ENCODE peak calls at places on chromosomes 11 and 22, in four cellular contexts. X is neural crest cell, I is mucosa of descending colon, D is progenitor cell of endocrine pancreas. H is an unnamed sample.

GRCh38 chr22:47448231-47449035 is 686.0 kb downstream of the TBC1D22A start:
- DNase-seq in D (no peak), I (no peak), X (no peak), H (no peak)

GRCh38 chr11:69361466-69361865 is 67.5 kb downstream of the MYEOV start:
- DNase-seq in X (no peak), D (peak; percentile 6), I (no peak), H (no peak)

GRCh38 chr11:116333193-116333592 is 439.6 kb downstream of the BUD13 start:
- DNase-seq in D (no peak), I (no peak), X (no peak), H (no peak)

GRCh38 chr11:96012086-96012824 is 88.3 kb upstream of the MTMR2 start:
- DNase-seq in X (peak; percentile 23), D (no peak), I (no peak), H (peak; percentile 25)

GRCh38 chr22:31911565-31912401 is 32.6 kb upstream of the YWHAH start:
- DNase-seq in X (no peak), I (no peak), D (no peak), H (no peak)

GRCh38 chr11:83773950-83774880 is 488.0 kb upstream of the CCDC90B start:
- DNase-seq in I (no peak), D (no peak), X (no peak), H (no peak)

GRCh38 chr11:97389270-97389669 is 999.5 kb downstream of the JRKL start:
- DNase-seq in I (no peak), X (no peak), D (no peak), H (no peak)

GRCh38 chr11:117584056-117584830 is 212.8 kb downstream of the DSCAML1 start:
- DNase-seq in X (no peak), I (no peak), D (no peak), H (no peak)

GRCh38 chr11:100780470-100780869 is 93.4 kb downstream of the ARHGAP42 start:
- DNase-seq in X (no peak), I (no peak), D (no peak), H (no peak)

GRCh38 chr11:64719406-64719805 is 3.6 kb downstream of the NRXN2 start:
- DNase-seq in I (no peak), X (no peak), D (no peak), H (no peak)

GRCh38 chr11:75562836-75563484 is 907 bp downstream of the SERPINH1 start:
- DNase-seq in X (peak; percentile 64), I (peak; percentile 61), D (no peak), H (no peak)

GRCh38 chr11:38305682-38306081 is 1707.6 kb upstream of the RAG2 start:
- DNase-seq in I (no peak), D (no peak), X (no peak), H (no peak)

GRCh38 chr11:102761646-102762238 is 18.7 kb downstream of the MMP10 start:
- DNase-seq in I (no peak), D (no peak), X (no peak), H (no peak)

GRCh38 chr11:74703211-74703610 is 28.0 kb downstream of the CHRDL2 start:
- DNase-seq in X (no peak), D (no peak), I (no peak), H (no peak)

GRCh38 chr11:102010776-102011500 is 36.3 kb upstream of the CFAP300 start:
- DNase-seq in D (no peak), I (peak; percentile 71), X (no peak), H (no peak)

DNA sequence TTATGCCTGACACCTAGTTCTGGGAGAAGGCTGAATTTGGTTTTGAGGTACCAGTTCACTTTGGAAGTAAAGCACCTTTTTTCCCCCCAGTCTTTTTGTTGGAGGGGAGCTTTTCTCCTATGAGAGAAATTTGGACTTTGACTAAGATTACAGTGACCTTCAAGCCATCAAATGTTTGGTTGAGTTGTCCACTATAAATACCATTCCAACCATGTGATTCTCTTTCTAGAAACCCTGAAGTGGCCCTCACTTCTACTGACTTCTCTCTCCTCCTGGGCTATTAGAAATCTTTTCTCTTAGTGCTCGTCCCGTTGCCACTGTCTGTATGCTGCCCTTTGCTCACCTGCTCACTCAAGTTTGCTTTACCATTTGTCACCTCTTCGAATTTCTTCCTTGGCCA is 82.6 kb downstream of the TEAD1 start:
- DNase-seq in X (no peak), I (no peak), D (no peak), H (no peak)
- TF ChIP-seq CTCF in X (no peak), I (no peak), D (no peak), H (no peak)

GRCh38 chr11:31641477-31642062 is 132.0 kb downstream of the ELP4 start:
- DNase-seq in I (no peak), D (peak; percentile 19), X (peak; percentile 40), H (no peak)
- TF ChIP-seq CTCF in I (no peak), D (peak; percentile 82), X (peak; percentile 84), H (no peak)

GRCh38 chr11:114395776-114396175 is 4.5 kb downstream of the C11orf71 start:
- DNase-seq in X (no peak), D (no peak), I (no peak), H (no peak)
- TF ChIP-seq CTCF in X (no peak), D (peak; percentile 19), I (no peak), H (no peak)

GRCh38 chr22:37253164-37253660 is 9.1 kb upstream of the RAC2 start:
- DNase-seq in I (no peak), D (no peak), X (no peak), H (no peak)

GRCh38 chr22:37254206-37254866 is 10.3 kb upstream of the RAC2 start:
- DNase-seq in D (no peak), I (no peak), X (no peak), H (no peak)

GRCh38 chr22:37256075-37256726 is 12.1 kb upstream of the RAC2 start:
- DNase-seq in X (no peak), I (no peak), D (no peak), H (no peak)

GRCh38 chr22:37254867-37255233 is 10.8 kb upstream of the RAC2 start:
- DNase-seq in I (no peak), X (no peak), D (no peak), H (no peak)

DNA sequence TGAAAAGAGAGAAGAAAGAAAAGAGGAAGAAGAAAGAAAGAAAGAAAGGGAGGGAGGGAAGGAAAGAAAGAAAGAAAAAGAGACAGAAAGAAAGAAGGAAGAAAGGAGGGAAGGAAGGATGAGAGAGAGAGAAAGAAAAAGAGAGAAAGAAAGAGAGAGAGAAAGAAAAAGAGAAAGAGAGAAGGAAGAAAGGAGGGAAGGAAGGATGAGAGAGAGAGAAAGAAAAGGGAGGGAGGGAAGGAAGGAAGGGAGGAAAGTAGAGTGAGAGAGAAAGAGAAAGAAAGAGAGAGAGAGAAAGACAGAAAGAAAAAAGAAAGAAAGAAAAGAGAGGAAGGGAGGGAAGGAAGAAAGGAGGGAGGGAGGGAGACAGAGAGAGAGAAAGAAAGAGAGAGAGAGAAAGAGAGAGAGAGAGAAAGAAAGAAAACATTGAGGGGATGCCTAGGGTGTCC is 11.5 kb upstream of the RAC2 start:
- DNase-seq in I (no peak), D (no peak), X (no peak), H (no peak)
- TF ChIP-seq CTCF in I (no peak), D (no peak), X (no peak), H (peak; percentile 35)

GRCh38 chr22:46108564-46109473 is 41.5 kb upstream of the PPARA start:
- DNase-seq in X (no peak), D (no peak), I (no peak), H (no peak)
- TF ChIP-seq CTCF in X (no peak), D (no peak), I (no peak), H (no peak)

DNA sequence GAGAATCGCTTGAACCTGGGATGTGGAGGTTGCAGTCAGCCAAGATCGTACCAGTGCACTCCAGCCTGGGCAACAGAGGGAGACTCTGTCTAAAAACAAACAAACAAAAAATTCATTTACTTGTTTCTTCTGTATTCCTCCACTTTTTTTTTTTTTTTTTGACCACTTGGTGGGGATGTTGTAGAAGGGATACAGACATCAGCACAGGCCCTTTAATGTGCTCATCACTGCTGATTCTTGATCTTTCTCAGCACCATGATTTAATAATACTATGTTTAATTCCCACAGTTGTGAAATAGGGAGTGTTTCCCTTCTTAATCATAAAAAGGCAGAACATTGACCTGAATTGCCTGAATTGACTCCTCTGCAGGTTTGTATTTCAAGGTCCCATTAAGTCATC is 4.5 kb downstream of the TTC9C start:
- DNase-seq in D (no peak), I (no peak), X (no peak), H (no peak)
- TF ChIP-seq CTCF in D (no peak), I (no peak), X (peak; percentile 47), H (peak; percentile 23)

DNA sequence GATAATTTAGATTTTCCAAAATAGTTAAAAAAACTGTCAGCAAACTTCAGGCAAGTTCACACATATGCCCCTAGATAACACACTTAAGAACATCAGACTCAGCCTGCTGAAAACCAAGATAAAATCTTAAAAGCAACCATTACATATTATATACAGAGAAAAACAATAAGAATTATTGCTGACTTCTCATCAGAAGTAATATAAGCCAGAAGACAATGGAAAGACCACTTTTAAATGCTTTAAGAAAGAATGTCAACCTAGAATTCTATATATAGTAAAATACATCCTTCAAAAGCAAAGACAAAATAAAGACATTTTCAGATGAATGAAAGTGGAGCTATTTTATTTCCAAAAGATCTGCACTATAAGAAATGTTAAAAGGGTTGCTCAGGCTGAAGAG is 37.8 kb upstream of the SC5D start:
- DNase-seq in I (no peak), X (no peak), D (no peak), H (no peak)
- TF ChIP-seq CTCF in I (no peak), X (no peak), D (no peak), H (no peak)

GRCh38 chr11:127345819-127346459 is 345.4 kb upstream of the KIRREL3 start:
- DNase-seq in I (no peak), X (peak; percentile 36), D (no peak), H (no peak)
- TF ChIP-seq CTCF in I (peak; percentile 54), X (peak; percentile 86), D (peak; percentile 88), H (peak; percentile 45)

DNA sequence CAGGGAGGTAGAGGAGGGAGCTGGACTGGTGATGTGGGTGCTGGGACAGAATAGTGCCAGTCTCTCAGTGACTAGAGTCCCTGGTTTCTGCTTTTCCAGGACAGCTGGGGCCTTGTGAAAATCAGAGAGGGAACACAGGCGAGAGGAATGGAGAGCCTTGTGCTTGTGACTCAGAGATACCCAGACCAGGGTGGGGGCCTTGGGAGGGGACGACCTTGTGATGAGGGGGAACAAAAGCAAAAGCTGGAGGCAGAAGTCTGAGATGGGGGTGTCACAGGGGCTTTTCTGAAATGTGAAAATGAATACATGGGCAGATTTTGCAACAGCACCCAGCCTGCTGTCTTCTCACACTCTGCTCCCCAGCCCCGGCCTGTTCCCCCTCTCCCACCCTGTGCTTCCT is 3.4 kb upstream of the NR1H3 start:
- DNase-seq in I (no peak), X (no peak), D (no peak), H (no peak)
- TF ChIP-seq CTCF in I (no peak), X (no peak), D (no peak), H (no peak)

H was measured in CD8-positive, alpha-beta T cell.